ENCODE peak calls at places on chromosomes 2 and 18, in five cellular contexts. One of them, this sample, is unnamed.

GRCh38 chr2:183032200-183032794 is 6.0 kb downstream of the NCKAP1 start:
- DNase-seq in HepG2: peak
- DNase-seq in H1: no peak
- DNase-seq in K562: no peak
- DNase-seq in GM12878: no peak
- DNase-seq in this sample: peak

GRCh38 chr2:28449489-28450395 is 46.1 kb upstream of the PLB1 start:
- DNase-seq in GM12878: no peak
- DNase-seq in HepG2: no peak
- DNase-seq in H1: no peak
- DNase-seq in K562: peak
- DNase-seq in this sample: no peak

GRCh38 chr2:101627284-101628049 is 70.0 kb upstream of the MAP4K4 start:
- DNase-seq in H1: no peak
- DNase-seq in HepG2: peak
- DNase-seq in GM12878: no peak
- DNase-seq in K562: no peak
- DNase-seq in this sample: no peak

GRCh38 chr18:44824884-44825283 is 144.2 kb downstream of the SETBP1 start:
- DNase-seq in HepG2: no peak
- DNase-seq in H1: no peak
- DNase-seq in GM12878: no peak
- DNase-seq in K562: no peak
- DNase-seq in this sample: no peak

GRCh38 chr2:226887940-226888339 is 52.1 kb downstream of the RHBDD1 start:
- DNase-seq in HepG2: no peak
- DNase-seq in GM12878: no peak
- DNase-seq in H1: no peak
- DNase-seq in K562: no peak
- DNase-seq in this sample: peak

GRCh38 chr18:63258749-63259580 is 60.6 kb downstream of the BCL2 start:
- DNase-seq in GM12878: no peak
- DNase-seq in HepG2: no peak
- DNase-seq in H1: no peak
- DNase-seq in K562: no peak
- DNase-seq in this sample: no peak

GRCh38 chr18:48064978-48065600 is 134.6 kb upstream of the SMAD2 start:
- DNase-seq in HepG2: no peak
- DNase-seq in H1: no peak
- DNase-seq in K562: no peak
- DNase-seq in GM12878: no peak
- DNase-seq in this sample: no peak

GRCh38 chr2:11798946-11799495 is 52.6 kb downstream of the LPIN1 start:
- DNase-seq in HepG2: no peak
- DNase-seq in H1: no peak
- DNase-seq in GM12878: no peak
- DNase-seq in K562: no peak
- DNase-seq in this sample: no peak

GRCh38 chr2:234981197-234982095 is 29.6 kb downstream of the SH3BP4 start:
- DNase-seq in HepG2: peak
- DNase-seq in K562: no peak
- DNase-seq in GM12878: no peak
- DNase-seq in H1: peak
- DNase-seq in this sample: peak

GRCh38 chr18:76619342-76620315 is 124.6 kb upstream of the ZNF516 start:
- DNase-seq in K562: peak
- DNase-seq in HepG2: no peak
- DNase-seq in GM12878: no peak
- DNase-seq in H1: peak
- DNase-seq in this sample: no peak

GRCh38 chr2:20093263-20094141 is 42.1 kb upstream of the LAPTM4A start:
- DNase-seq in K562: peak
- DNase-seq in GM12878: no peak
- DNase-seq in H1: peak
- DNase-seq in HepG2: peak
- DNase-seq in this sample: peak

GRCh38 chr2:212863185-212863588 is 288.2 kb downstream of the IKZF2 start:
- DNase-seq in GM12878: peak
- DNase-seq in HepG2: peak
- DNase-seq in K562: peak
- DNase-seq in H1: peak
- DNase-seq in this sample: no peak

GRCh38 chr2:74188018-74188601 is 9.4 kb upstream of the MOB1A start:
- DNase-seq in K562: no peak
- DNase-seq in H1: no peak
- DNase-seq in HepG2: peak
- DNase-seq in GM12878: no peak
- DNase-seq in this sample: peak

GRCh38 chr2:102826904-102827303 is 65.1 kb downstream of the TMEM182 start:
- DNase-seq in H1: no peak
- DNase-seq in HepG2: no peak
- DNase-seq in K562: peak
- DNase-seq in GM12878: no peak
- DNase-seq in this sample: no peak

GRCh38 chr18:74793746-74794145 is 196.1 kb downstream of the ZNF407 start:
- DNase-seq in GM12878: no peak
- DNase-seq in K562: no peak
- DNase-seq in H1: no peak
- DNase-seq in HepG2: no peak
- DNase-seq in this sample: no peak

GRCh38 chr2:134395779-134396178 is 141.9 kb downstream of the MGAT5 start:
- DNase-seq in HepG2: no peak
- DNase-seq in H1: no peak
- DNase-seq in GM12878: no peak
- DNase-seq in K562: no peak
- DNase-seq in this sample: no peak

GRCh38 chr2:171522057-171522803 is at the start of gene CYBRD1:
- DNase-seq in H1: peak
- DNase-seq in GM12878: no peak
- DNase-seq in K562: peak
- DNase-seq in HepG2: no peak
- DNase-seq in this sample: peak

GRCh38 chr2:29430382-29431112 is 315.3 kb downstream of the CLIP4 start:
- DNase-seq in K562: no peak
- DNase-seq in HepG2: no peak
- DNase-seq in H1: no peak
- DNase-seq in GM12878: no peak
- DNase-seq in this sample: no peak

GRCh38 chr2:168174761-168175160 is 72.6 kb downstream of the STK39 start:
- DNase-seq in K562: no peak
- DNase-seq in H1: no peak
- DNase-seq in HepG2: no peak
- DNase-seq in GM12878: no peak
- DNase-seq in this sample: no peak

GRCh38 chr2:219434718-219435525 is at the start of gene SPEG:
- DNase-seq in GM12878: no peak
- DNase-seq in H1: no peak
- DNase-seq in K562: no peak
- DNase-seq in HepG2: no peak
- DNase-seq in this sample: no peak

GRCh38 chr2:166376488-166376828 is 714 bp upstream of the SCN9A start:
- DNase-seq in HepG2: no peak
- DNase-seq in K562: no peak
- DNase-seq in H1: no peak
- DNase-seq in GM12878: no peak
- DNase-seq in this sample: no peak

GRCh38 chr18:47747260-47747795 is 183.1 kb downstream of the SMAD2 start:
- DNase-seq in GM12878: no peak
- DNase-seq in K562: no peak
- DNase-seq in HepG2: no peak
- DNase-seq in H1: no peak
- DNase-seq in this sample: no peak

GRCh38 chr2:221501210-221501882 is 70.8 kb downstream of the EPHA4 start:
- DNase-seq in H1: no peak
- DNase-seq in HepG2: no peak
- DNase-seq in K562: no peak
- DNase-seq in GM12878: no peak
- DNase-seq in this sample: no peak

GRCh38 chr18:2978208-2978607 is 34.7 kb downstream of the LPIN2 start:
- DNase-seq in H1: no peak
- DNase-seq in HepG2: no peak
- DNase-seq in K562: no peak
- DNase-seq in GM12878: no peak
- DNase-seq in this sample: no peak

GRCh38 chr18:37484893-37485834 is 80.4 kb downstream of the CELF4 start:
- DNase-seq in GM12878: no peak
- DNase-seq in HepG2: no peak
- DNase-seq in H1: peak
- DNase-seq in K562: peak
- DNase-seq in this sample: peak

GRCh38 chr2:172962824-172963223 is 112.8 kb upstream of the MAP3K20 start:
- DNase-seq in HepG2: no peak
- DNase-seq in K562: no peak
- DNase-seq in GM12878: no peak
- DNase-seq in H1: no peak
- DNase-seq in this sample: no peak
- TF ChIP-seq CHD2 in HepG2: no peak
- TF ChIP-seq CHD2 in K562: no peak
- TF ChIP-seq CHD2 in GM12878: no peak
- TF ChIP-seq CHD2 in H1: no peak
- TF ChIP-seq CHD2 in this sample: no peak

GRCh38 chr2:46393352-46393820 is 86.0 kb upstream of the TMEM247 start:
- DNase-seq in GM12878: no peak
- DNase-seq in K562: no peak
- DNase-seq in H1: no peak
- DNase-seq in HepG2: no peak
- DNase-seq in this sample: no peak
- TF ChIP-seq CHD2 in GM12878: no peak
- TF ChIP-seq CHD2 in K562: no peak
- TF ChIP-seq CHD2 in H1: no peak
- TF ChIP-seq CHD2 in HepG2: no peak
- TF ChIP-seq CHD2 in this sample: no peak

GRCh38 chr2:149872041-149872440 is 284.5 kb upstream of the MMADHC start:
- DNase-seq in H1: no peak
- DNase-seq in K562: no peak
- DNase-seq in HepG2: no peak
- DNase-seq in GM12878: no peak
- DNase-seq in this sample: no peak

GRCh38 chr2:149877064-149877463 is 289.5 kb upstream of the MMADHC start:
- DNase-seq in GM12878: no peak
- DNase-seq in HepG2: no peak
- DNase-seq in H1: no peak
- DNase-seq in K562: no peak
- DNase-seq in this sample: no peak

GRCh38 chr2:149872638-149873037 is 285.1 kb upstream of the MMADHC start:
- DNase-seq in H1: no peak
- DNase-seq in K562: no peak
- DNase-seq in GM12878: no peak
- DNase-seq in HepG2: no peak
- DNase-seq in this sample: no peak

DNA sequence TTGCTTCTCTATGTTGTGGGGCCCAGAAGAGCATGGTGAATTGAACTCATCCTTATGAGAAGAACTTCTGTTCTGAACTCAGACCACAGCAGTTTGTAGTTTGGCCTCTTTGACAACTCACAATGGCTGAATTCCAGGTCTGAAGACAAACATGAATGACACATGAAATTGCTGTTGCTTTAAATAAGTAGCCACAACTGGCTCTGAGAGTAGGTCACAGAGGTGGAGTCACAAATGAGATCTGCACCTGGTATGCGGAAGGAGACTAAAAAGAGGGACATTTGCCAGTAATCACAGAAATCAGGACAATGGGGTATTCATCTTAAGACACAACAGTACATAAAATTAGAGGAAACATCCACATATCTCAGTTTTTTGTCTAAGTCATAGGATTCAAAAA is 290.3 kb upstream of the MMADHC start:
- DNase-seq in HepG2: no peak
- DNase-seq in H1: no peak
- DNase-seq in GM12878: no peak
- DNase-seq in K562: no peak
- DNase-seq in this sample: peak
- TF ChIP-seq CHD2 in HepG2: no peak
- TF ChIP-seq CHD2 in H1: no peak
- TF ChIP-seq CHD2 in GM12878: no peak
- TF ChIP-seq CHD2 in K562: no peak
- TF ChIP-seq CHD2 in this sample: no peak

DNA sequence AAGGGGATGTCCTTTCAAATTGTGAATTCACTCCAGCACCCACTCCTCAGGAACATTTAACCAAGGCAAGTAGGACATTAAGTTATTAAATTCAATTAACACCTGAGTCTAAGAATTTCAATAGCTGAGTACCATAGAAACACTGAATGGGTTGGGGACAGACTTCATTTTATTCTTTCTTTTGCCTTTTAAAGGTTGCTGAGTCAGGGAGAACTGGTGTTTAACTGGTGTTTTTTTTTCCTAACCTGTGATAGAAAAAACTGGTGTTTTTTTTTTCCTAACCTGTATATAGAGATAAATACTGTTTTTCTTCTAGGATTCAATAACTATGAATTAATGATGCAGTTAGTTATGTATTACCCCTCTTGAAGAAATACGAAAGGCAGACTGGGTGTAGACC is 38.9 kb downstream of the TTC27 start:
- DNase-seq in GM12878: no peak
- DNase-seq in H1: no peak
- DNase-seq in K562: no peak
- DNase-seq in HepG2: no peak
- DNase-seq in this sample: no peak
- TF ChIP-seq CHD2 in GM12878: no peak
- TF ChIP-seq CHD2 in H1: no peak
- TF ChIP-seq CHD2 in K562: no peak
- TF ChIP-seq CHD2 in HepG2: no peak
- TF ChIP-seq CHD2 in this sample: no peak

GRCh38 chr2:200406379-200406778 is 99.9 kb downstream of the SPATS2L start:
- DNase-seq in HepG2: peak
- DNase-seq in K562: no peak
- DNase-seq in H1: no peak
- DNase-seq in GM12878: no peak
- DNase-seq in this sample: no peak

GRCh38 chr2:200408428-200409311 is 101.2 kb downstream of the KCTD18 start:
- DNase-seq in K562: peak
- DNase-seq in H1: no peak
- DNase-seq in HepG2: peak
- DNase-seq in GM12878: no peak
- DNase-seq in this sample: peak

GRCh38 chr2:200403794-200404193 is 97.3 kb downstream of the SPATS2L start:
- DNase-seq in HepG2: peak
- DNase-seq in GM12878: no peak
- DNase-seq in H1: no peak
- DNase-seq in K562: no peak
- DNase-seq in this sample: no peak

GRCh38 chr2:200404615-200405014 is 98.1 kb downstream of the SPATS2L start:
- DNase-seq in K562: no peak
- DNase-seq in H1: no peak
- DNase-seq in GM12878: no peak
- DNase-seq in HepG2: no peak
- DNase-seq in this sample: no peak

GRCh38 chr2:200405599-200406298 is 99.3 kb downstream of the SPATS2L start:
- DNase-seq in H1: no peak
- DNase-seq in GM12878: no peak
- DNase-seq in HepG2: peak
- DNase-seq in K562: peak
- DNase-seq in this sample: peak
- TF ChIP-seq CHD2 in H1: no peak
- TF ChIP-seq CHD2 in GM12878: no peak
- TF ChIP-seq CHD2 in HepG2: no peak
- TF ChIP-seq CHD2 in K562: no peak
- TF ChIP-seq CHD2 in this sample: no peak

GRCh38 chr2:40251146-40251545 is 200.7 kb downstream of the SLC8A1 start:
- DNase-seq in K562: no peak
- DNase-seq in HepG2: no peak
- DNase-seq in H1: no peak
- DNase-seq in GM12878: no peak
- DNase-seq in this sample: peak
- TF ChIP-seq CHD2 in K562: no peak
- TF ChIP-seq CHD2 in HepG2: no peak
- TF ChIP-seq CHD2 in H1: no peak
- TF ChIP-seq CHD2 in GM12878: no peak
- TF ChIP-seq CHD2 in this sample: no peak

This sample was measured in A549.